ENCODE peak calls at places on chromosomes 12 and 14, in four cellular contexts. R is stomach, N is fibroblast of gingiva, H is fibroblast of villous mesenchyme. F is an unnamed sample.
A peak's percentile ranks its signal among the peaks of the same experiment; 100 is the strongest.

GRCh38 chr12:85000766-85001165 is 35.3 kb downstream of the TSPAN19 start:
- DNase-seq in H (no peak), R (no peak), N (no peak), F (no peak)

GRCh38 chr12:54000105-54000773 is at the start of gene HOXC9:
- DNase-seq in N (no peak), H (no peak), R (no peak), F (no peak)

GRCh38 chr12:105192624-105193225 is 43.2 kb downstream of the APPL2 start:
- DNase-seq in H (no peak), R (no peak), N (no peak), F (no peak)

GRCh38 chr12:124639407-124639806 is 72.0 kb upstream of the NCOR2 start:
- DNase-seq in N (no peak), H (no peak), R (no peak), F (no peak)

GRCh38 chr14:100790785-100791667 is 34.9 kb upstream of the MEG3 start:
- DNase-seq in N (peak; percentile 44), H (peak; percentile 94), R (no peak), F (no peak)

GRCh38 chr12:112198120-112198733 is 72.9 kb downstream of the TRAFD1 start:
- DNase-seq in N (peak; percentile 33), H (peak; percentile 63), R (peak; percentile 46), F (peak; percentile 78)

GRCh38 chr12:114165921-114166320 is 199.8 kb upstream of the RBM19 start:
- DNase-seq in H (no peak), R (no peak), N (no peak), F (no peak)

GRCh38 chr12:40028296-40028695 is 77.6 kb downstream of the SLC2A13 start:
- DNase-seq in H (no peak), N (no peak), R (no peak), F (no peak)

GRCh38 chr14:55417955-55418354 is 6.3 kb upstream of the ATG14 start:
- DNase-seq in N (no peak), R (no peak), H (no peak), F (no peak)

GRCh38 chr12:9372202-9372601 is 164.0 kb upstream of the PZP start:
- DNase-seq in H (peak; percentile 34), N (no peak), R (no peak), F (no peak)

GRCh38 chr14:53090853-53091252 is 62.3 kb downstream of the DDHD1 start:
- DNase-seq in R (no peak), H (no peak), N (no peak), F (no peak)

GRCh38 chr14:40452674-40453073 is 1020.4 kb upstream of the FBXO33 start:
- DNase-seq in H (no peak), N (no peak), R (no peak), F (no peak)

GRCh38 chr12:100398307-100398706 is 41.4 kb downstream of the SLC17A8 start:
- DNase-seq in H (no peak), R (no peak), N (no peak), F (no peak)

GRCh38 chr14:61752626-61753025 is 9.6 kb upstream of the SNAPC1 start:
- DNase-seq in H (peak; percentile 57), R (no peak), N (no peak), F (peak; percentile 50)

GRCh38 chr12:75890141-75890540 is 141.4 kb downstream of the PHLDA1 start:
- DNase-seq in N (peak; percentile 26), H (no peak), R (no peak), F (no peak)

F was measured in GM10248.